ENCODE peak calls at places on chromosomes 1 and 21, in seven cellular contexts. One of them, this sample, is unnamed.

GRCh38 chr21:28639742-28640141 is 352.9 kb downstream of the LTN1 start:
- DNase-seq in stimulated activated CD4-positive, alpha-beta T cell treated with anti-CD3 and anti-CD28 coated beads, Interleukin-1b, Interleukin-23, amount 100 ng/mL, for 48 hours: no peak
- DNase-seq in midbrain: no peak
- DNase-seq in NCI-H2029 treated with DMSO at 0.1 percent for 48 hours: no peak
- DNase-seq in pancreas: no peak
- DNase-seq in Ammon's horn: peak
- DNase-seq in HEK293T: no peak
- DNase-seq in this sample: no peak

GRCh38 chr21:44644878-44645277 is 1.3 kb upstream of the KRTAP10-11 start:
- DNase-seq in stimulated activated CD4-positive, alpha-beta T cell treated with anti-CD3 and anti-CD28 coated beads, Interleukin-1b, Interleukin-23, amount 100 ng/mL, for 48 hours: no peak
- DNase-seq in midbrain: no peak
- DNase-seq in NCI-H2029 treated with DMSO at 0.1 percent for 48 hours: no peak
- DNase-seq in pancreas: no peak
- DNase-seq in Ammon's horn: no peak
- DNase-seq in HEK293T: no peak
- DNase-seq in this sample: no peak

GRCh38 chr1:193448682-193449461 is 262.5 kb upstream of the B3GALT2 start:
- DNase-seq in stimulated activated CD4-positive, alpha-beta T cell treated with anti-CD3 and anti-CD28 coated beads, Interleukin-1b, Interleukin-23, amount 100 ng/mL, for 48 hours: peak
- DNase-seq in midbrain: no peak
- DNase-seq in NCI-H2029 treated with DMSO at 0.1 percent for 48 hours: no peak
- DNase-seq in pancreas: no peak
- DNase-seq in Ammon's horn: no peak
- DNase-seq in HEK293T: no peak
- DNase-seq in this sample: no peak

GRCh38 chr21:39556176-39556575 is 56.6 kb upstream of the B3GALT5 start:
- DNase-seq in stimulated activated CD4-positive, alpha-beta T cell treated with anti-CD3 and anti-CD28 coated beads, Interleukin-1b, Interleukin-23, amount 100 ng/mL, for 48 hours: no peak
- DNase-seq in midbrain: peak
- DNase-seq in NCI-H2029 treated with DMSO at 0.1 percent for 48 hours: peak
- DNase-seq in pancreas: no peak
- DNase-seq in Ammon's horn: peak
- DNase-seq in HEK293T: no peak
- DNase-seq in this sample: no peak

GRCh38 chr1:189708674-189709073 is 769.0 kb downstream of the BRINP3 start:
- DNase-seq in stimulated activated CD4-positive, alpha-beta T cell treated with anti-CD3 and anti-CD28 coated beads, Interleukin-1b, Interleukin-23, amount 100 ng/mL, for 48 hours: no peak
- DNase-seq in midbrain: no peak
- DNase-seq in NCI-H2029 treated with DMSO at 0.1 percent for 48 hours: no peak
- DNase-seq in pancreas: no peak
- DNase-seq in Ammon's horn: no peak
- DNase-seq in HEK293T: peak
- DNase-seq in this sample: no peak

GRCh38 chr1:44857446-44857845 is 14.4 kb upstream of the PTCH2 start:
- DNase-seq in stimulated activated CD4-positive, alpha-beta T cell treated with anti-CD3 and anti-CD28 coated beads, Interleukin-1b, Interleukin-23, amount 100 ng/mL, for 48 hours: no peak
- DNase-seq in midbrain: no peak
- DNase-seq in NCI-H2029 treated with DMSO at 0.1 percent for 48 hours: no peak
- DNase-seq in pancreas: no peak
- DNase-seq in Ammon's horn: no peak
- DNase-seq in HEK293T: no peak
- DNase-seq in this sample: no peak

GRCh38 chr1:43705982-43706597 is 1.2 kb upstream of the ST3GAL3 start:
- DNase-seq in stimulated activated CD4-positive, alpha-beta T cell treated with anti-CD3 and anti-CD28 coated beads, Interleukin-1b, Interleukin-23, amount 100 ng/mL, for 48 hours: no peak
- DNase-seq in midbrain: no peak
- DNase-seq in NCI-H2029 treated with DMSO at 0.1 percent for 48 hours: no peak
- DNase-seq in pancreas: no peak
- DNase-seq in Ammon's horn: no peak
- DNase-seq in HEK293T: no peak
- DNase-seq in this sample: peak

GRCh38 chr1:245322673-245323072 is 167.9 kb downstream of the KIF26B start:
- DNase-seq in stimulated activated CD4-positive, alpha-beta T cell treated with anti-CD3 and anti-CD28 coated beads, Interleukin-1b, Interleukin-23, amount 100 ng/mL, for 48 hours: no peak
- DNase-seq in midbrain: no peak
- DNase-seq in NCI-H2029 treated with DMSO at 0.1 percent for 48 hours: no peak
- DNase-seq in pancreas: no peak
- DNase-seq in Ammon's horn: no peak
- DNase-seq in HEK293T: no peak
- DNase-seq in this sample: no peak

GRCh38 chr21:27250386-27250785 is 283.5 kb upstream of the ADAMTS5 start:
- DNase-seq in stimulated activated CD4-positive, alpha-beta T cell treated with anti-CD3 and anti-CD28 coated beads, Interleukin-1b, Interleukin-23, amount 100 ng/mL, for 48 hours: no peak
- DNase-seq in midbrain: no peak
- DNase-seq in NCI-H2029 treated with DMSO at 0.1 percent for 48 hours: no peak
- DNase-seq in pancreas: no peak
- DNase-seq in Ammon's horn: no peak
- DNase-seq in HEK293T: no peak
- DNase-seq in this sample: no peak

GRCh38 chr1:63758805-63759204 is 15.0 kb upstream of the ROR1 start:
- DNase-seq in stimulated activated CD4-positive, alpha-beta T cell treated with anti-CD3 and anti-CD28 coated beads, Interleukin-1b, Interleukin-23, amount 100 ng/mL, for 48 hours: no peak
- DNase-seq in midbrain: no peak
- DNase-seq in NCI-H2029 treated with DMSO at 0.1 percent for 48 hours: peak
- DNase-seq in pancreas: no peak
- DNase-seq in Ammon's horn: no peak
- DNase-seq in HEK293T: no peak
- DNase-seq in this sample: no peak

GRCh38 chr1:6329851-6330250 is 63.7 kb downstream of the ACOT7 start:
- DNase-seq in stimulated activated CD4-positive, alpha-beta T cell treated with anti-CD3 and anti-CD28 coated beads, Interleukin-1b, Interleukin-23, amount 100 ng/mL, for 48 hours: no peak
- DNase-seq in midbrain: no peak
- DNase-seq in NCI-H2029 treated with DMSO at 0.1 percent for 48 hours: no peak
- DNase-seq in pancreas: no peak
- DNase-seq in Ammon's horn: no peak
- DNase-seq in HEK293T: no peak
- DNase-seq in this sample: no peak

GRCh38 chr1:208111646-208112200 is 132.5 kb downstream of the PLXNA2 start:
- DNase-seq in stimulated activated CD4-positive, alpha-beta T cell treated with anti-CD3 and anti-CD28 coated beads, Interleukin-1b, Interleukin-23, amount 100 ng/mL, for 48 hours: no peak
- DNase-seq in midbrain: no peak
- DNase-seq in NCI-H2029 treated with DMSO at 0.1 percent for 48 hours: no peak
- DNase-seq in pancreas: no peak
- DNase-seq in Ammon's horn: no peak
- DNase-seq in HEK293T: no peak
- DNase-seq in this sample: no peak

GRCh38 chr1:201649776-201650607 is 111.1 kb downstream of the NAV1 start:
- DNase-seq in stimulated activated CD4-positive, alpha-beta T cell treated with anti-CD3 and anti-CD28 coated beads, Interleukin-1b, Interleukin-23, amount 100 ng/mL, for 48 hours: no peak
- DNase-seq in midbrain: peak
- DNase-seq in NCI-H2029 treated with DMSO at 0.1 percent for 48 hours: peak
- DNase-seq in pancreas: peak
- DNase-seq in Ammon's horn: peak
- DNase-seq in HEK293T: no peak
- DNase-seq in this sample: no peak

GRCh38 chr1:110633646-110634030 is 27.5 kb upstream of the KCNA2 start:
- DNase-seq in stimulated activated CD4-positive, alpha-beta T cell treated with anti-CD3 and anti-CD28 coated beads, Interleukin-1b, Interleukin-23, amount 100 ng/mL, for 48 hours: no peak
- DNase-seq in midbrain: no peak
- DNase-seq in NCI-H2029 treated with DMSO at 0.1 percent for 48 hours: no peak
- DNase-seq in pancreas: no peak
- DNase-seq in Ammon's horn: no peak
- DNase-seq in HEK293T: no peak
- DNase-seq in this sample: no peak

GRCh38 chr1:12040457-12041051 is 21.3 kb downstream of the MIIP start:
- DNase-seq in stimulated activated CD4-positive, alpha-beta T cell treated with anti-CD3 and anti-CD28 coated beads, Interleukin-1b, Interleukin-23, amount 100 ng/mL, for 48 hours: peak
- DNase-seq in midbrain: no peak
- DNase-seq in NCI-H2029 treated with DMSO at 0.1 percent for 48 hours: no peak
- DNase-seq in pancreas: no peak
- DNase-seq in Ammon's horn: no peak
- DNase-seq in HEK293T: no peak
- DNase-seq in this sample: no peak

GRCh38 chr1:18618546-18619466 is 11.8 kb upstream of the PAX7 start:
- DNase-seq in stimulated activated CD4-positive, alpha-beta T cell treated with anti-CD3 and anti-CD28 coated beads, Interleukin-1b, Interleukin-23, amount 100 ng/mL, for 48 hours: no peak
- DNase-seq in midbrain: no peak
- DNase-seq in NCI-H2029 treated with DMSO at 0.1 percent for 48 hours: no peak
- DNase-seq in pancreas: no peak
- DNase-seq in Ammon's horn: no peak
- DNase-seq in HEK293T: no peak
- DNase-seq in this sample: no peak

GRCh38 chr1:56644064-56644940 is 812 bp upstream of the PRKAA2 start:
- DNase-seq in stimulated activated CD4-positive, alpha-beta T cell treated with anti-CD3 and anti-CD28 coated beads, Interleukin-1b, Interleukin-23, amount 100 ng/mL, for 48 hours: no peak
- DNase-seq in midbrain: no peak
- DNase-seq in NCI-H2029 treated with DMSO at 0.1 percent for 48 hours: peak
- DNase-seq in pancreas: no peak
- DNase-seq in Ammon's horn: peak
- DNase-seq in HEK293T: peak
- DNase-seq in this sample: no peak

GRCh38 chr21:36055551-36055950 is 4.8 kb downstream of the SETD4 start:
- DNase-seq in stimulated activated CD4-positive, alpha-beta T cell treated with anti-CD3 and anti-CD28 coated beads, Interleukin-1b, Interleukin-23, amount 100 ng/mL, for 48 hours: no peak
- DNase-seq in midbrain: no peak
- DNase-seq in NCI-H2029 treated with DMSO at 0.1 percent for 48 hours: no peak
- DNase-seq in pancreas: no peak
- DNase-seq in Ammon's horn: no peak
- DNase-seq in HEK293T: no peak
- DNase-seq in this sample: no peak

GRCh38 chr1:183610053-183610452 is 19.8 kb upstream of the NCF2 start:
- DNase-seq in stimulated activated CD4-positive, alpha-beta T cell treated with anti-CD3 and anti-CD28 coated beads, Interleukin-1b, Interleukin-23, amount 100 ng/mL, for 48 hours: no peak
- DNase-seq in midbrain: no peak
- DNase-seq in NCI-H2029 treated with DMSO at 0.1 percent for 48 hours: peak
- DNase-seq in pancreas: no peak
- DNase-seq in Ammon's horn: no peak
- DNase-seq in HEK293T: no peak
- DNase-seq in this sample: no peak

GRCh38 chr1:12196641-12197482 is 30.1 kb downstream of the TNFRSF1B start:
- DNase-seq in stimulated activated CD4-positive, alpha-beta T cell treated with anti-CD3 and anti-CD28 coated beads, Interleukin-1b, Interleukin-23, amount 100 ng/mL, for 48 hours: no peak
- DNase-seq in midbrain: no peak
- DNase-seq in NCI-H2029 treated with DMSO at 0.1 percent for 48 hours: no peak
- DNase-seq in pancreas: no peak
- DNase-seq in Ammon's horn: peak
- DNase-seq in HEK293T: no peak
- DNase-seq in this sample: no peak

GRCh38 chr1:28099050-28099769 is 10.8 kb upstream of the EYA3 start:
- DNase-seq in stimulated activated CD4-positive, alpha-beta T cell treated with anti-CD3 and anti-CD28 coated beads, Interleukin-1b, Interleukin-23, amount 100 ng/mL, for 48 hours: no peak
- DNase-seq in midbrain: no peak
- DNase-seq in NCI-H2029 treated with DMSO at 0.1 percent for 48 hours: no peak
- DNase-seq in pancreas: no peak
- DNase-seq in Ammon's horn: no peak
- DNase-seq in HEK293T: no peak
- DNase-seq in this sample: no peak

GRCh38 chr1:112877741-112878140 is 78.3 kb downstream of the SLC16A1 start:
- DNase-seq in stimulated activated CD4-positive, alpha-beta T cell treated with anti-CD3 and anti-CD28 coated beads, Interleukin-1b, Interleukin-23, amount 100 ng/mL, for 48 hours: no peak
- DNase-seq in midbrain: no peak
- DNase-seq in NCI-H2029 treated with DMSO at 0.1 percent for 48 hours: no peak
- DNase-seq in pancreas: no peak
- DNase-seq in Ammon's horn: no peak
- DNase-seq in HEK293T: no peak
- DNase-seq in this sample: no peak

GRCh38 chr1:23242414-23242813 is 25.1 kb upstream of the HTR1D start:
- DNase-seq in stimulated activated CD4-positive, alpha-beta T cell treated with anti-CD3 and anti-CD28 coated beads, Interleukin-1b, Interleukin-23, amount 100 ng/mL, for 48 hours: no peak
- DNase-seq in midbrain: no peak
- DNase-seq in NCI-H2029 treated with DMSO at 0.1 percent for 48 hours: no peak
- DNase-seq in pancreas: no peak
- DNase-seq in Ammon's horn: no peak
- DNase-seq in HEK293T: no peak
- DNase-seq in this sample: no peak

GRCh38 chr1:208917281-208917680 is 666.2 kb upstream of the CAMK1G start:
- DNase-seq in stimulated activated CD4-positive, alpha-beta T cell treated with anti-CD3 and anti-CD28 coated beads, Interleukin-1b, Interleukin-23, amount 100 ng/mL, for 48 hours: no peak
- DNase-seq in midbrain: no peak
- DNase-seq in NCI-H2029 treated with DMSO at 0.1 percent for 48 hours: no peak
- DNase-seq in pancreas: no peak
- DNase-seq in Ammon's horn: no peak
- DNase-seq in HEK293T: no peak
- DNase-seq in this sample: no peak

This sample was measured in DND-41.